ENCODE peak calls at places on chromosomes 4 and X, in four cellular contexts. Z is substantia nigra, N is A673, V is pancreas. B is an unnamed sample.

GRCh38 chrX:15747626-15748173 is 9.6 kb downstream of the CA5B start:
- DNase-seq in Z (no peak), N (no peak), V (no peak), B (no peak)

GRCh38 chrX:10173331-10173900 is 16.6 kb downstream of the CLCN4 start:
- DNase-seq in Z (peak), N (peak), V (no peak), B (no peak)

GRCh38 chr4:8710416-8710815 is 117.9 kb downstream of the CPZ start:
- DNase-seq in Z (no peak), N (no peak), V (no peak), B (peak)

GRCh38 chr4:25367004-25367621 is 9.9 kb upstream of the ANAPC4 start:
- DNase-seq in Z (no peak), N (peak), V (no peak), B (no peak)

GRCh38 chr4:36676139-36677050 is 395.0 kb downstream of the DTHD1 start:
- DNase-seq in Z (no peak), N (no peak), V (no peak), B (no peak)

GRCh38 chr4:100361336-100361735 is 156.5 kb downstream of the EMCN start:
- DNase-seq in Z (no peak), N (no peak), V (no peak), B (no peak)

GRCh38 chr4:128863314-128864075 is 54.0 kb downstream of the JADE1 start:
- DNase-seq in Z (peak), N (peak), V (peak), B (peak)

GRCh38 chrX:50648151-50648550 is 165.8 kb downstream of the SHROOM4 start:
- DNase-seq in Z (no peak), N (no peak), V (no peak), B (no peak)

GRCh38 chr4:184647391-184648101 is 1.7 kb downstream of the CASP3 start:
- DNase-seq in Z (no peak), N (no peak), V (no peak), B (no peak)

GRCh38 chrX:2670978-2671377 is 20.1 kb upstream of the CD99 start:
- DNase-seq in Z (no peak), N (no peak), V (no peak), B (no peak)

GRCh38 chr4:86453044-86453501 is 93.2 kb upstream of the MAPK10 start:
- DNase-seq in Z (peak), N (peak), V (peak), B (no peak)

GRCh38 chrX:25869761-25870160 is 268.4 kb upstream of the MAGEB18 start:
- DNase-seq in Z (no peak), N (no peak), V (no peak), B (no peak)

GRCh38 chr4:4542824-4543485 is 1.1 kb upstream of the STX18 start:
- DNase-seq in Z (no peak), N (no peak), V (no peak), B (no peak)

GRCh38 chr4:88609387-88609786 is 17.1 kb downstream of the HERC3 start:
- DNase-seq in Z (no peak), N (no peak), V (no peak), B (no peak)

GRCh38 chr4:175560628-175561027 is 251.4 kb downstream of the GPM6A start:
- DNase-seq in Z (no peak), N (peak), V (no peak), B (no peak)

GRCh38 chr4:14264437-14264836 is 636.9 kb upstream of the BOD1L1 start:
- DNase-seq in Z (no peak), N (no peak), V (no peak), B (no peak)

GRCh38 chr4:33494150-33494549 is 2750.2 kb downstream of the ARAP2 start:
- DNase-seq in Z (no peak), N (no peak), V (no peak), B (no peak)

GRCh38 chr4:4422856-4423485 is 36.1 kb downstream of the NSG1 start:
- DNase-seq in Z (no peak), N (no peak), V (no peak), B (no peak)

GRCh38 chrX:55924574-55924973 is 207.0 kb downstream of the RRAGB start:
- DNase-seq in Z (no peak), N (no peak), V (no peak), B (no peak)

GRCh38 chr4:173518419-173519102 is 11.5 kb downstream of the HAND2 start:
- DNase-seq in Z (no peak), N (no peak), V (no peak), B (no peak)

GRCh38 chrX:17553451-17553850 is 178.5 kb downstream of the NHS start:
- DNase-seq in Z (no peak), N (no peak), V (no peak), B (no peak)

GRCh38 chr4:145014365-145014764 is 83.6 kb downstream of the ANAPC10 start:
- DNase-seq in Z (no peak), N (no peak), V (no peak), B (no peak)

GRCh38 chrX:63128509-63128908 is 222.6 kb downstream of the SPIN4 start:
- DNase-seq in Z (peak), N (peak), V (no peak), B (no peak)

GRCh38 chrX:53156207-53156596 is 62.3 kb downstream of the KANTR start:
- DNase-seq in Z (no peak), N (no peak), V (peak), B (no peak)

GRCh38 chr4:8478371-8478770 is 37.8 kb downstream of the TRMT44 start:
- DNase-seq in Z (no peak), N (no peak), V (no peak), B (no peak)

GRCh38 chrX:150361777-150362351 is 1.3 kb upstream of the MAMLD1 start:
- DNase-seq in Z (peak), N (no peak), V (peak), B (peak)

GRCh38 chrX:127726227-127726626 is 326.0 kb downstream of the ACTRT1 start:
- DNase-seq in Z (no peak), N (no peak), V (no peak), B (no peak)

GRCh38 chrX:11450354-11450753 is 157.1 kb downstream of the AMELX start:
- DNase-seq in Z (no peak), N (no peak), V (no peak), B (no peak)

GRCh38 chr4:151389316-151389715 is 19.7 kb upstream of the FHIP1A start:
- DNase-seq in Z (no peak), N (no peak), V (no peak), B (no peak)

GRCh38 chr4:6644792-6645530 is 4.5 kb downstream of the MRFAP1 start:
- DNase-seq in Z (no peak), N (no peak), V (no peak), B (no peak)

GRCh38 chr4:138181288-138181687 is 60.9 kb downstream of the SLC7A11 start:
- DNase-seq in Z (no peak), N (no peak), V (no peak), B (no peak)

GRCh38 chr4:182124359-182124758 is 118.8 kb upstream of the TENM3 start:
- DNase-seq in Z (no peak), N (no peak), V (no peak), B (no peak)

GRCh38 chr4:86326399-86326798 is 33.5 kb downstream of the MAPK10 start:
- DNase-seq in Z (no peak), N (no peak), V (no peak), B (no peak)

GRCh38 chrX:154599531-154599930 is 14.6 kb downstream of the CTAG1A start:
- DNase-seq in Z (no peak), N (no peak), V (no peak), B (no peak)

GRCh38 chr4:23023121-23023520 is 330.4 kb downstream of the GBA3 start:
- DNase-seq in Z (no peak), N (no peak), V (no peak), B (no peak)

GRCh38 chr4:55398461-55398860 is 2.7 kb downstream of the TMEM165 start:
- DNase-seq in Z (no peak), N (no peak), V (no peak), B (no peak)

GRCh38 chrX:155880586-155881157 is 473 bp upstream of the VAMP7 start:
- DNase-seq in Z (no peak), N (no peak), V (no peak), B (no peak)

GRCh38 chrX:133475521-133475920 is 60.2 kb upstream of the GPC4 start:
- DNase-seq in Z (no peak), N (no peak), V (no peak), B (no peak)

GRCh38 chrX:281166-281999 is at the start of gene PLCXD1:
- DNase-seq in Z (no peak), N (peak), V (peak), B (peak)

GRCh38 chrX:285076-285677 is 4.0 kb downstream of the PLCXD1 start:
- DNase-seq in Z (no peak), N (no peak), V (no peak), B (peak)

GRCh38 chrX:288561-288991 is 7.4 kb downstream of the PLCXD1 start:
- DNase-seq in Z (no peak), N (no peak), V (no peak), B (peak)

GRCh38 chrX:287670-288069 is 6.5 kb downstream of the PLCXD1 start:
- DNase-seq in Z (no peak), N (no peak), V (no peak), B (no peak)

GRCh38 chrX:283115-283845 is 2.1 kb downstream of the PLCXD1 start:
- DNase-seq in Z (no peak), N (peak), V (peak), B (peak)
- H3K27ac ChIP-seq in Z (peak), N (peak), V (peak), B (peak)

GRCh38 chr4:150280081-150280950 is 202.1 kb downstream of the DCLK2 start:
- DNase-seq in Z (no peak), N (peak), V (no peak), B (no peak)
- H3K27ac ChIP-seq in Z (no peak), N (no peak), V (no peak), B (no peak)

GRCh38 chr4:57154191-57154590 is 44.0 kb upstream of the IGFBP7 start:
- DNase-seq in Z (no peak), N (peak), V (no peak), B (no peak)
- H3K27ac ChIP-seq in Z (no peak), N (no peak), V (no peak), B (no peak)

GRCh38 chr4:742742-743311 is 37.2 kb downstream of the PCGF3 start:
- DNase-seq in Z (peak), N (peak), V (peak), B (peak)
- H3K27ac ChIP-seq in Z (no peak), N (no peak), V (no peak), B (no peak)

DNA sequence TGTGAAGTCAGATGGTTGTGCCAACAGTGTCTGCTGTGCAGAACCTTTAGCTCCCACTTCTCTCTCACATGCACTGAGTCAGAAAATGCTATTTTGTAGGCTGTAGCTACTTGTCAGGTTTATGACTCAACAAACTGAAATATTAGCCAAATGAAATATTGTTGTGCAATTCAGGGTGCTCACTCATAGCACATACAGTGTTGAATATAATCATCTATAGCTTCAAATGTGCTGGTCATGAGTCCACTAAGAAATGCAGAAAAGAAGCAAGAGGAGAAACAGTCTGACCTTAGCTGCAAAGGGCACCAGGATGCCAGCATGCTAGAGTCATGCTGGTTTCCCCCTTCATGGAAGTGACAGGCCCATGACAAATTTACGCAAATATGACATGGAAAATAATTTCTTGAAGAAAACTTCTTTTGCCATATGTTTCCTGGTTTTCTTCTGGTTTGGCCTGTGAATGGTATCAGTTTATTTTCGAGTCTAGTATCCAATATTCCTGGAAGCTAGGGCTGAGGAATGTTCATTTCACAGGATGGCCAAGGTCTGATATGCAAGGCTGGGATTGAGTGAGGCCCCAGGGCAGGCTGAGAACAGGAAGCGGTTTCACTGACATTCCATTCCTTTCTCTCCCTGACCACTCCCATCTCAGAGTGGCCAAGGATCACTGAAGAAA is 10.3 kb upstream of the CXCL2 start:
- DNase-seq in Z (no peak), N (peak), V (no peak), B (peak)
- H3K27ac ChIP-seq in Z (no peak), N (no peak), V (peak), B (peak)

GRCh38 chr4:70734971-70735370 is 13.2 kb downstream of the RUFY3 start:
- DNase-seq in Z (no peak), N (peak), V (no peak), B (no peak)
- H3K27ac ChIP-seq in Z (peak), N (peak), V (peak), B (peak)

GRCh38 chr4:91829531-91829930 is 474.2 kb upstream of the GRID2 start:
- DNase-seq in Z (no peak), N (no peak), V (no peak), B (no peak)
- H3K27ac ChIP-seq in Z (no peak), N (no peak), V (no peak), B (no peak)

GRCh38 chr4:70402762-70403161 is 5.0 kb downstream of the OPRPN start:
- DNase-seq in Z (no peak), N (no peak), V (no peak), B (no peak)
- H3K27ac ChIP-seq in Z (no peak), N (no peak), V (no peak), B (no peak)

GRCh38 chr4:113564493-113564892 is 197.0 kb downstream of the CAMK2D start:
- DNase-seq in Z (no peak), N (no peak), V (no peak), B (no peak)
- H3K27ac ChIP-seq in Z (no peak), N (no peak), V (no peak), B (no peak)